ENCODE peak calls at places on chromosomes 12 and 14, in ten cellular contexts. One of them, this sample, is unnamed.

GRCh38 chr12:104248444-104248843 is 32.9 kb downstream of the TXNRD1 start:
- DNase-seq in left lung: no peak
- DNase-seq in upper lobe of left lung: no peak
- DNase-seq in psoas muscle: no peak
- DNase-seq in effector memory CD4-positive, alpha-beta T cell: no peak
- DNase-seq in prostate gland: no peak
- DNase-seq in endodermal cell: peak; percentile 75
- DNase-seq in left ventricle myocardium inferior: no peak
- DNase-seq in mucosa of descending colon: no peak
- DNase-seq in stomach: no peak
- DNase-seq in this sample: no peak

GRCh38 chr12:26831959-26832816 is 806 bp downstream of the ITPR2 start:
- DNase-seq in mucosa of descending colon: peak; percentile 74
- DNase-seq in psoas muscle: peak; percentile 77
- DNase-seq in left ventricle myocardium inferior: peak; percentile 63
- DNase-seq in prostate gland: peak; percentile 71
- DNase-seq in endodermal cell: peak; percentile 87
- DNase-seq in stomach: peak; percentile 58
- DNase-seq in effector memory CD4-positive, alpha-beta T cell: peak; percentile 48
- DNase-seq in upper lobe of left lung: peak; percentile 75
- DNase-seq in left lung: peak; percentile 93
- DNase-seq in this sample: peak; percentile 74

GRCh38 chr12:83664650-83665049 is 977.9 kb downstream of the TMTC2 start:
- DNase-seq in effector memory CD4-positive, alpha-beta T cell: no peak
- DNase-seq in left lung: no peak
- DNase-seq in stomach: no peak
- DNase-seq in psoas muscle: no peak
- DNase-seq in prostate gland: no peak
- DNase-seq in left ventricle myocardium inferior: no peak
- DNase-seq in mucosa of descending colon: no peak
- DNase-seq in endodermal cell: no peak
- DNase-seq in upper lobe of left lung: no peak
- DNase-seq in this sample: no peak

GRCh38 chr12:62700091-62700490 is 233.5 kb downstream of the MON2 start:
- DNase-seq in left ventricle myocardium inferior: no peak
- DNase-seq in effector memory CD4-positive, alpha-beta T cell: no peak
- DNase-seq in upper lobe of left lung: no peak
- DNase-seq in endodermal cell: no peak
- DNase-seq in mucosa of descending colon: no peak
- DNase-seq in stomach: no peak
- DNase-seq in left lung: no peak
- DNase-seq in psoas muscle: no peak
- DNase-seq in prostate gland: no peak
- DNase-seq in this sample: no peak

GRCh38 chr12:98126637-98127335 is 388.6 kb upstream of the TMPO start:
- DNase-seq in left ventricle myocardium inferior: no peak
- DNase-seq in effector memory CD4-positive, alpha-beta T cell: no peak
- DNase-seq in upper lobe of left lung: no peak
- DNase-seq in stomach: no peak
- DNase-seq in prostate gland: no peak
- DNase-seq in endodermal cell: no peak
- DNase-seq in psoas muscle: no peak
- DNase-seq in left lung: no peak
- DNase-seq in mucosa of descending colon: no peak
- DNase-seq in this sample: peak; percentile 34

GRCh38 chr14:36383674-36384421 is 63.4 kb upstream of the MBIP start:
- DNase-seq in effector memory CD4-positive, alpha-beta T cell: no peak
- DNase-seq in prostate gland: peak; percentile 44
- DNase-seq in endodermal cell: no peak
- DNase-seq in psoas muscle: peak; percentile 85
- DNase-seq in upper lobe of left lung: peak; percentile 72
- DNase-seq in left ventricle myocardium inferior: peak; percentile 51
- DNase-seq in mucosa of descending colon: no peak
- DNase-seq in left lung: no peak
- DNase-seq in stomach: no peak
- DNase-seq in this sample: no peak

GRCh38 chr12:11746024-11746771 is 96.7 kb downstream of the ETV6 start:
- DNase-seq in left ventricle myocardium inferior: no peak
- DNase-seq in mucosa of descending colon: no peak
- DNase-seq in effector memory CD4-positive, alpha-beta T cell: no peak
- DNase-seq in endodermal cell: no peak
- DNase-seq in upper lobe of left lung: no peak
- DNase-seq in psoas muscle: no peak
- DNase-seq in left lung: no peak
- DNase-seq in prostate gland: peak; percentile 47
- DNase-seq in stomach: no peak
- DNase-seq in this sample: no peak

GRCh38 chr14:91155626-91156089 is 41.8 kb downstream of the DGLUCY start:
- DNase-seq in effector memory CD4-positive, alpha-beta T cell: no peak
- DNase-seq in psoas muscle: no peak
- DNase-seq in upper lobe of left lung: no peak
- DNase-seq in left ventricle myocardium inferior: no peak
- DNase-seq in endodermal cell: no peak
- DNase-seq in mucosa of descending colon: peak; percentile 47
- DNase-seq in left lung: no peak
- DNase-seq in prostate gland: no peak
- DNase-seq in stomach: no peak
- DNase-seq in this sample: no peak

GRCh38 chr14:95531473-95531872 is 3.4 kb upstream of the GLRX5 start:
- DNase-seq in left lung: no peak
- DNase-seq in stomach: no peak
- DNase-seq in psoas muscle: no peak
- DNase-seq in endodermal cell: no peak
- DNase-seq in effector memory CD4-positive, alpha-beta T cell: no peak
- DNase-seq in mucosa of descending colon: no peak
- DNase-seq in left ventricle myocardium inferior: no peak
- DNase-seq in prostate gland: no peak
- DNase-seq in upper lobe of left lung: no peak
- DNase-seq in this sample: no peak

DNA sequence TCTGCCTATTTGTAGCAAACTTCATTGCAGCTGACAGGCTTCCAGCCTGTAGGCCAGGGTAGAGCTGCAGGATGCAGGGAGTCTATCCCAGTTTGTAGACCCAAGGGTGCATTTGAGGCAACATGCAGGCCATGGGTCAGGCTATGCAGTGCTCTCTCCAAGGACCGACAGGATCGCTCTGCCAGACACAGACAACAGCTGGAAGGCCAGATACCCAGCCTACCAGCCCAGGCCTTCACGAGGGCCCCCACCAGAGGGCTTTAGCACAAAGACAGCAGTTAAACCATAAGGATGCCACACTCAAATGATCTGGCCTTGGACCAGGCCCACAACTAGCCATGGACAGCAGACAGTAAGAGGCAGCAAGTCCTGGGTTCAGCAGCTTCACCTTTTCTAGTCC is 10.3 kb downstream of the KCTD10 start:
- DNase-seq in psoas muscle: no peak
- DNase-seq in effector memory CD4-positive, alpha-beta T cell: no peak
- DNase-seq in mucosa of descending colon: no peak
- DNase-seq in stomach: no peak
- DNase-seq in prostate gland: no peak
- DNase-seq in left ventricle myocardium inferior: no peak
- DNase-seq in endodermal cell: no peak
- DNase-seq in upper lobe of left lung: no peak
- DNase-seq in left lung: no peak
- DNase-seq in this sample: no peak
- H3K4me1 ChIP-seq in psoas muscle: peaks cover 60% of the 10 kb centered on the region
- H3K4me1 ChIP-seq in effector memory CD4-positive, alpha-beta T cell: no peaks in the 10 kb centered on the region
- H3K4me1 ChIP-seq in mucosa of descending colon: peaks cover 73% of the 10 kb centered on the region
- H3K4me1 ChIP-seq in stomach: peaks cover 86% of the 10 kb centered on the region
- H3K4me1 ChIP-seq in prostate gland: peaks cover 20% of the 10 kb centered on the region
- H3K4me1 ChIP-seq in left ventricle myocardium inferior: peaks cover 100% of the 10 kb centered on the region
- H3K4me1 ChIP-seq in endodermal cell: peaks cover 13% of the 10 kb centered on the region
- H3K4me1 ChIP-seq in upper lobe of left lung: peaks cover 77% of the 10 kb centered on the region
- H3K4me1 ChIP-seq in left lung: peaks cover 90% of the 10 kb centered on the region
- H3K4me1 ChIP-seq in this sample: peaks cover 22% of the 10 kb centered on the region

GRCh38 chr14:99581371-99581770 is 22.6 kb downstream of the CCDC85C start:
- DNase-seq in endodermal cell: no peak
- DNase-seq in left ventricle myocardium inferior: no peak
- DNase-seq in psoas muscle: no peak
- DNase-seq in left lung: no peak
- DNase-seq in upper lobe of left lung: no peak
- DNase-seq in effector memory CD4-positive, alpha-beta T cell: no peak
- DNase-seq in mucosa of descending colon: no peak
- DNase-seq in prostate gland: no peak
- DNase-seq in stomach: no peak
- DNase-seq in this sample: no peak
- H3K4me1 ChIP-seq in endodermal cell: peaks cover 24% of the 10 kb centered on the region
- H3K4me1 ChIP-seq in left ventricle myocardium inferior: peaks cover 66% of the 10 kb centered on the region
- H3K4me1 ChIP-seq in psoas muscle: peaks cover 28% of the 10 kb centered on the region
- H3K4me1 ChIP-seq in left lung: peaks cover 14% of the 10 kb centered on the region
- H3K4me1 ChIP-seq in upper lobe of left lung: peaks cover 32% of the 10 kb centered on the region
- H3K4me1 ChIP-seq in effector memory CD4-positive, alpha-beta T cell: no peaks in the 10 kb centered on the region
- H3K4me1 ChIP-seq in mucosa of descending colon: peaks cover 35% of the 10 kb centered on the region
- H3K4me1 ChIP-seq in prostate gland: peaks cover 35% of the 10 kb centered on the region
- H3K4me1 ChIP-seq in stomach: peaks cover 63% of the 10 kb centered on the region
- H3K4me1 ChIP-seq in this sample: peaks cover 39% of the 10 kb centered on the region

DNA sequence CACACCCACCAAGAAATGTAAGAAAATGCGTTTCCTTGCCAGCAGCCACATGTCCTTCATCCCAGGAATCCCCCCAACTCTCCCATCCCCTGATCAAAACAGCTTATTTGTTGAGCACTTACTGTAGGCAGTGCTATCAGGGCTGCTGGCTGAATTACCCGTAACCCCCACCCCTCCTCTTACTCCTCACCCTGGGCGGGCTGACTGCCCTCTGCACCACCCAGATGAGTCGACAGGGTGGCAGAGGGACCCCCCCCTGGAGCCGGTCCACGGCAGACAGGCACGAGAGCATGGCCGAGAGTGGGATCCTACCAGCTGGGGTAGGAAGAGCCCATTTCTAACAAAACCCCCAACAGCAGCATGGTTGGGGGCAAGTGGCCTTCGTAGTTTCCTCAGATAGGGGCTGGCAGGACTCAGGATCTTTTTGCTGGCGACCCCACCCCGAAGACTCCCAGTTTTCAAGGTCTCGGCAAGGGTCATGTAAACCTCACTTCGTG is 1.1 kb upstream of the RHOF start:
- DNase-seq in endodermal cell: no peak
- DNase-seq in effector memory CD4-positive, alpha-beta T cell: no peak
- DNase-seq in left ventricle myocardium inferior: no peak
- DNase-seq in upper lobe of left lung: no peak
- DNase-seq in left lung: peak; percentile 81
- DNase-seq in psoas muscle: peak; percentile 72
- DNase-seq in mucosa of descending colon: peak; percentile 71
- DNase-seq in prostate gland: no peak
- DNase-seq in stomach: no peak
- DNase-seq in this sample: no peak
- H3K4me1 ChIP-seq in endodermal cell: peaks cover 26% of the 10 kb centered on the region
- H3K4me1 ChIP-seq in effector memory CD4-positive, alpha-beta T cell: peaks cover 58% of the 10 kb centered on the region
- H3K4me1 ChIP-seq in left ventricle myocardium inferior: peaks cover 93% of the 10 kb centered on the region
- H3K4me1 ChIP-seq in upper lobe of left lung: peaks cover 94% of the 10 kb centered on the region
- H3K4me1 ChIP-seq in left lung: peaks cover 98% of the 10 kb centered on the region
- H3K4me1 ChIP-seq in psoas muscle: peaks cover 52% of the 10 kb centered on the region
- H3K4me1 ChIP-seq in mucosa of descending colon: peaks cover 82% of the 10 kb centered on the region
- H3K4me1 ChIP-seq in prostate gland: peaks cover 43% of the 10 kb centered on the region
- H3K4me1 ChIP-seq in stomach: peaks cover 72% of the 10 kb centered on the region
- H3K4me1 ChIP-seq in this sample: peaks cover 63% of the 10 kb centered on the region

DNA sequence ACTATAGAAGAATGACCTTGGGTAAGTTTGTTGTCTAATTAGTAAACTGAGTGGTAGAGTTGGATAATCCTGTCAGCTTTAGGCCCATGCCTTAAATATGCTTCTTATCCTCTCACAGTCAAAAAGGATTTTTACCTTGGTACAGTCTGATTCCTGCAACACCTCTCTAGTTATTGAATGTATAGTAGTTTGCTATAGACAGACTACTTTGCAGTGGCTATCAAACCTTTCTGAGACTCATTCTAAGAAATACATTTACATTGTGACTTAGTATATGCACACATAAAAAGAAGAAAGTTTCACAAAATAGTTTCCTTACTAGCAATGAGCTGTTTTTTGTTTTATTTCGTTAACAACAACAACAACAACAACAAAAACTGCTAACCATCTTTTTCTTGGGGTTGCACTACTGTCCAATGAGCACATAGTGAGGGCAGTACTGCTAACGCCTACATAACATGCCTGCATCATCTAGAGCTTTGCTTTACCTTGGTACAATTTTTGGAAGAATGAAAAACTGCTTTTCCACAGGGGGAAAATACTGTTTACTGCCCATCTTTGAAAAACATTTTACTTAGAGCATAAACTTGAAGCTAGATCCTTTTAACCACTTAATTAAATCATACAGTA is 28.5 kb downstream of the WNK1 start:
- DNase-seq in left lung: no peak
- DNase-seq in upper lobe of left lung: no peak
- DNase-seq in endodermal cell: no peak
- DNase-seq in prostate gland: no peak
- DNase-seq in left ventricle myocardium inferior: no peak
- DNase-seq in psoas muscle: no peak
- DNase-seq in stomach: no peak
- DNase-seq in effector memory CD4-positive, alpha-beta T cell: no peak
- DNase-seq in mucosa of descending colon: no peak
- DNase-seq in this sample: no peak
- H3K4me1 ChIP-seq in left lung: peaks cover 66% of the 10 kb centered on the region
- H3K4me1 ChIP-seq in upper lobe of left lung: peaks cover 27% of the 10 kb centered on the region
- H3K4me1 ChIP-seq in endodermal cell: no peaks in the 10 kb centered on the region
- H3K4me1 ChIP-seq in prostate gland: no peaks in the 10 kb centered on the region
- H3K4me1 ChIP-seq in left ventricle myocardium inferior: peaks cover 90% of the 10 kb centered on the region
- H3K4me1 ChIP-seq in psoas muscle: peaks cover 52% of the 10 kb centered on the region
- H3K4me1 ChIP-seq in stomach: peaks cover 72% of the 10 kb centered on the region
- H3K4me1 ChIP-seq in effector memory CD4-positive, alpha-beta T cell: peaks cover 20% of the 10 kb centered on the region
- H3K4me1 ChIP-seq in mucosa of descending colon: peaks cover 10% of the 10 kb centered on the region
- H3K4me1 ChIP-seq in this sample: peaks cover 14% of the 10 kb centered on the region

GRCh38 chr14:68774771-68775613 is 17.9 kb downstream of the ZFP36L1 start:
- DNase-seq in stomach: peak; percentile 14
- DNase-seq in left lung: no peak
- DNase-seq in endodermal cell: peak; percentile 17
- DNase-seq in effector memory CD4-positive, alpha-beta T cell: no peak
- DNase-seq in left ventricle myocardium inferior: no peak
- DNase-seq in upper lobe of left lung: peak; percentile 19
- DNase-seq in psoas muscle: peak; percentile 34
- DNase-seq in prostate gland: no peak
- DNase-seq in mucosa of descending colon: no peak
- DNase-seq in this sample: no peak
- H3K4me1 ChIP-seq in stomach: peaks cover 46% of the 10 kb centered on the region
- H3K4me1 ChIP-seq in left lung: peaks cover 48% of the 10 kb centered on the region
- H3K4me1 ChIP-seq in endodermal cell: peaks cover 5% of the 10 kb centered on the region
- H3K4me1 ChIP-seq in effector memory CD4-positive, alpha-beta T cell: peaks cover 61% of the 10 kb centered on the region
- H3K4me1 ChIP-seq in left ventricle myocardium inferior: peaks cover 47% of the 10 kb centered on the region
- H3K4me1 ChIP-seq in upper lobe of left lung: peaks cover 39% of the 10 kb centered on the region
- H3K4me1 ChIP-seq in psoas muscle: peaks cover 15% of the 10 kb centered on the region
- H3K4me1 ChIP-seq in prostate gland: peaks cover 13% of the 10 kb centered on the region
- H3K4me1 ChIP-seq in mucosa of descending colon: peaks cover 17% of the 10 kb centered on the region
- H3K4me1 ChIP-seq in this sample: peaks cover 23% of the 10 kb centered on the region

DNA sequence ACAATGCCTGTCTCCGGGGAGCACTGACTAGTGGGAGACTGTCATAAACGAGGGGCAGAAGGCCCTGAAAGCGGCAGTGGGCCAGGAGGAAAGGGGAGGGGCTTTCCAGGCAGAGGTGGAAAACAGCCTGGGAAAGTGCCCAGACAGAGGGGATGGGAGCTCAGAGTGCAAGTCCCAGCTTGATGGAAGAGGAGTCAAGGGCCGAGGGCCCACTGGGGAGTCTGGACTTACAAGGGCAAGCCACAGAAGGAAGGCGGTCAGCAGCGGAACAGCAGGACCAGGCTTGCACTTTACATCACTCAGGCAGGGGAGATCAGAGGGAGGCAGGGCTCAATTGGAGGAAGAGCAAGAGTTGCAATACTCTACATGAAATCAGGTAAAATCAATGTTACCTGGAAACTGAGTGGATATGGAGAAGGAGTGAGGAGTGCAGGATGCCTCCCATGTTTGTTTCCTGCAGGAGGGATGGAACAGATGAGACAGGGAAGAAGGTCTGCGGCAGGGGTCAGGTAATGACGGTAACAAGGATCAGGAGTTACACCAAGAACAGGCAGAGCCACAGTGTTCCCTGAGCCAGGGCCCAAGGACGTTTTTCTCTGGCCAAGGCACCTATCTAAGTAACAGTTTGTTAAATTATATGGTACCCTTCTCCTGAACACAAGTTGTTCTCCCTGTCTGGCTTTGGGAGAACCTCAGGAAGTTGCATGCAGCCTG is 23.8 kb downstream of the PXN start:
- DNase-seq in effector memory CD4-positive, alpha-beta T cell: no peak
- DNase-seq in prostate gland: no peak
- DNase-seq in upper lobe of left lung: no peak
- DNase-seq in left lung: no peak
- DNase-seq in mucosa of descending colon: no peak
- DNase-seq in stomach: no peak
- DNase-seq in left ventricle myocardium inferior: no peak
- DNase-seq in endodermal cell: no peak
- DNase-seq in psoas muscle: no peak
- DNase-seq in this sample: no peak
- H3K4me1 ChIP-seq in effector memory CD4-positive, alpha-beta T cell: peaks cover 52% of the 10 kb centered on the region
- H3K4me1 ChIP-seq in prostate gland: peaks cover 14% of the 10 kb centered on the region
- H3K4me1 ChIP-seq in upper lobe of left lung: peaks cover 65% of the 10 kb centered on the region
- H3K4me1 ChIP-seq in left lung: peaks cover 93% of the 10 kb centered on the region
- H3K4me1 ChIP-seq in mucosa of descending colon: peaks cover 40% of the 10 kb centered on the region
- H3K4me1 ChIP-seq in stomach: peaks cover 82% of the 10 kb centered on the region
- H3K4me1 ChIP-seq in left ventricle myocardium inferior: peaks cover 100% of the 10 kb centered on the region
- H3K4me1 ChIP-seq in endodermal cell: no peaks in the 10 kb centered on the region
- H3K4me1 ChIP-seq in psoas muscle: peaks cover 87% of the 10 kb centered on the region
- H3K4me1 ChIP-seq in this sample: peaks cover 33% of the 10 kb centered on the region

This sample was measured in Caco-2.